ENCODE peak calls at places on chromosomes 5 and 9, in ten cellular contexts. K is NCI-H2107; S is Panc1; D is body of pancreas; E is activated naive CD4-positive, alpha-beta T cell; L is posterior cingulate gyrus; G is Kasumi-1; T is tibial nerve; P is smooth muscle cell of the brain vasculature; W is NCI-H748 treated with DMSO at 0.1 percent for 48 hours. O is an unnamed sample.

GRCh38 chr5:60287174-60287771 is 393.7 kb upstream of the PDE4D start:
- DNase-seq in D (peak), T (no peak), S (peak), K (no peak), P (peak), E (no peak), G (peak), L (no peak), W (peak), O (peak)

GRCh38 chr5:73300520-73301207 is 127.7 kb downstream of the TMEM174 start:
- DNase-seq in K (no peak), P (no peak), T (no peak), W (no peak), L (no peak), G (no peak), D (no peak), S (no peak), E (no peak), O (no peak)

GRCh38 chr5:56185777-56186311 is 47.3 kb downstream of the ANKRD55 start:
- DNase-seq in E (no peak), D (no peak), W (no peak), P (no peak), K (no peak), L (no peak), S (peak), G (no peak), T (no peak), O (no peak)

GRCh38 chr9:118170032-118170955 is 466.1 kb downstream of the TLR4 start:
- DNase-seq in T (peak), P (no peak), K (peak), W (peak), D (peak), G (peak), E (no peak), L (peak), S (peak), O (peak)

GRCh38 chr9:13810510-13810909 is 503.4 kb downstream of the NFIB start:
- DNase-seq in E (no peak), L (no peak), K (no peak), G (no peak), T (no peak), W (no peak), D (no peak), P (no peak), S (no peak), O (no peak)

GRCh38 chr5:3598236-3598635 is 2.6 kb downstream of the IRX1 start:
- DNase-seq in K (no peak), G (no peak), P (no peak), D (no peak), L (no peak), W (no peak), T (no peak), S (no peak), E (no peak), O (no peak)

GRCh38 chr9:14822666-14823065 is 87.6 kb downstream of the FREM1 start:
- DNase-seq in G (no peak), S (no peak), T (no peak), E (no peak), W (no peak), D (no peak), P (no peak), L (no peak), K (no peak), O (no peak)

GRCh38 chr5:93598997-93599371 is 16.0 kb downstream of the NR2F1 start:
- DNase-seq in L (no peak), P (no peak), G (no peak), E (no peak), D (no peak), W (peak), S (no peak), K (no peak), T (no peak), O (no peak)

GRCh38 chr9:100281676-100282387 is 70.9 kb downstream of the TEX10 start:
- DNase-seq in S (no peak), K (no peak), L (no peak), T (no peak), D (no peak), W (no peak), P (no peak), G (no peak), E (no peak), O (no peak)

GRCh38 chr5:14410068-14410941 is 171.3 kb upstream of the OTULINL start:
- DNase-seq in L (no peak), G (no peak), T (no peak), S (no peak), K (no peak), E (no peak), W (no peak), D (no peak), P (no peak), O (no peak)

GRCh38 chr9:69149321-69149807 is 24.7 kb upstream of the TJP2 start:
- DNase-seq in E (no peak), T (no peak), G (no peak), W (no peak), D (no peak), P (peak), S (no peak), L (no peak), K (no peak), O (peak)

GRCh38 chr9:91421987-91422765 is 1.5 kb downstream of the NFIL3 start:
- DNase-seq in E (no peak), L (no peak), D (peak), P (no peak), T (peak), W (no peak), K (no peak), S (no peak), G (no peak), O (no peak)

GRCh38 chr5:67648201-67648671 is 451.6 kb upstream of the CD180 start:
- DNase-seq in K (peak), P (peak), W (peak), S (no peak), D (peak), G (no peak), T (peak), E (no peak), L (peak), O (peak)

GRCh38 chr5:55108651-55109050 is 6.2 kb downstream of the GZMA start:
- DNase-seq in K (no peak), W (no peak), G (no peak), D (no peak), L (no peak), E (no peak), T (no peak), P (no peak), S (no peak), O (no peak)

GRCh38 chr5:54756796-54757402 is 228.5 kb downstream of the ESM1 start:
- DNase-seq in S (no peak), E (no peak), L (no peak), D (no peak), G (no peak), K (no peak), P (no peak), T (no peak), W (no peak), O (no peak)

O was measured in NCI-H1092 treated with DMSO at 0.1 percent for 48 hours.